ENCODE peak calls at places on chromosomes 4 and X, in nine cellular contexts. B, I, N, S, Y, M, V, H and F are unnamed samples.

GRCh38 chr4:141102367-141102766 is 30.9 kb downstream of the RNF150 start:
- DNase-seq in B (peak; percentile 62), I (no peak), N (peak; percentile 49), S (peak; percentile 89), Y (no peak), M (no peak), V (no peak), H (no peak), F (peak; percentile 63)

GRCh38 chr4:10480616-10481015 is 23.4 kb upstream of the ZNF518B start:
- DNase-seq in B (no peak), I (no peak), N (no peak), S (no peak), Y (no peak), M (no peak), V (no peak), H (no peak), F (no peak)

GRCh38 chr4:124903995-124904722 is 191.6 kb upstream of the ANKRD50 start:
- DNase-seq in B (peak; percentile 79), I (no peak), N (peak; percentile 54), S (peak; percentile 76), Y (no peak), M (peak; percentile 78), V (no peak), H (peak; percentile 49), F (peak; percentile 59)

GRCh38 chr4:138643827-138644226 is 371.8 kb upstream of the NOCT start:
- DNase-seq in B (no peak), I (no peak), N (no peak), S (peak; percentile 25), Y (no peak), M (no peak), V (no peak), H (no peak), F (no peak)

GRCh38 chr4:152640058-152640921 is 39.5 kb downstream of the TMEM154 start:
- DNase-seq in B (peak; percentile 17), I (peak; percentile 25), N (no peak), S (no peak), Y (peak; percentile 44), M (no peak), V (no peak), H (peak; percentile 9), F (no peak)

GRCh38 chr4:105236917-105237311 is 90.2 kb downstream of the TET2 start:
- DNase-seq in B (no peak), I (no peak), N (no peak), S (no peak), Y (no peak), M (no peak), V (no peak), H (no peak), F (no peak)

GRCh38 chr4:135824759-135825331 is 1623.3 kb upstream of the PABPC4L start:
- DNase-seq in B (no peak), I (no peak), N (no peak), S (no peak), Y (no peak), M (no peak), V (no peak), H (no peak), F (no peak)

GRCh38 chr4:87192155-87192919 is 28.1 kb downstream of the KLHL8 start:
- DNase-seq in B (no peak), I (no peak), N (peak; percentile 7), S (peak; percentile 55), Y (no peak), M (no peak), V (no peak), H (no peak), F (no peak)

GRCh38 chrX:39508300-39508692 is 589.5 kb downstream of the BCOR start:
- DNase-seq in B (no peak), I (no peak), N (no peak), S (no peak), Y (no peak), M (no peak), V (no peak), H (no peak), F (no peak)

GRCh38 chrX:45508459-45508858 is 307.8 kb upstream of the DIPK2B start:
- DNase-seq in B (peak; percentile 65), I (no peak), N (no peak), S (peak; percentile 34), Y (no peak), M (no peak), V (no peak), H (no peak), F (no peak)

GRCh38 chrX:27078371-27078770 is 384.8 kb downstream of the PPP4R3C start:
- DNase-seq in B (no peak), I (no peak), N (no peak), S (peak; percentile 1), Y (no peak), M (no peak), V (no peak), H (no peak), F (no peak)

GRCh38 chr4:139229534-139230039 is 50.4 kb downstream of the MGARP start:
- DNase-seq in B (peak; percentile 56), I (peak; percentile 29), N (peak; percentile 43), S (peak; percentile 43), Y (peak; percentile 75), M (no peak), V (no peak), H (no peak), F (no peak)

GRCh38 chr4:177047070-177047850 is 254.5 kb upstream of the VEGFC start:
- DNase-seq in B (peak; percentile 68), I (peak; percentile 8), N (peak; percentile 52), S (peak; percentile 66), Y (peak; percentile 59), M (no peak), V (no peak), H (peak; percentile 18), F (peak; percentile 34)

GRCh38 chr4:5988086-5988845 is 30.0 kb downstream of the C4orf50 start:
- DNase-seq in B (no peak), I (no peak), N (no peak), S (no peak), Y (no peak), M (no peak), V (peak; percentile 61), H (no peak), F (no peak)

GRCh38 chrX:138745215-138745614 is 33.7 kb upstream of the FGF13 start:
- DNase-seq in B (peak; percentile 41), I (peak; percentile 2), N (peak; percentile 57), S (peak; percentile 37), Y (peak; percentile 32), M (no peak), V (no peak), H (no peak), F (peak; percentile 7)

GRCh38 chrX:69321789-69322188 is 156.5 kb upstream of the PJA1 start:
- DNase-seq in B (no peak), I (no peak), N (no peak), S (no peak), Y (no peak), M (no peak), V (peak; percentile 57), H (no peak), F (no peak)

GRCh38 chrX:131058136-131058868 is at the start of gene ARHGAP36:
- DNase-seq in B (no peak), I (no peak), N (no peak), S (no peak), Y (no peak), M (no peak), V (no peak), H (no peak), F (no peak)

GRCh38 chrX:43386872-43387271 is 269.2 kb upstream of the MAOA start:
- DNase-seq in B (peak; percentile 4), I (no peak), N (no peak), S (no peak), Y (no peak), M (no peak), V (no peak), H (no peak), F (no peak)

GRCh38 chrX:45775462-45775861 is 574.8 kb upstream of the DIPK2B start:
- DNase-seq in B (peak; percentile 92), I (no peak), N (no peak), S (peak; percentile 86), Y (no peak), M (no peak), V (no peak), H (no peak), F (peak; percentile 53)

GRCh38 chrX:80181079-80181478 is 166.5 kb downstream of the TBX22 start:
- DNase-seq in B (no peak), I (no peak), N (no peak), S (no peak), Y (no peak), M (no peak), V (no peak), H (no peak), F (no peak)

GRCh38 chr4:74794341-74794801 is at the start of gene BTC:
- DNase-seq in B (peak; percentile 63), I (peak; percentile 64), N (no peak), S (peak; percentile 6), Y (no peak), M (peak; percentile 12), V (no peak), H (peak; percentile 72), F (no peak)

GRCh38 chr4:173397604-173398003 is 1.3 kb downstream of the SCRG1 start:
- DNase-seq in B (no peak), I (no peak), N (no peak), S (no peak), Y (no peak), M (no peak), V (no peak), H (no peak), F (no peak)

GRCh38 chrX:129522184-129523059 is 868 bp downstream of the SMARCA1 start:
- DNase-seq in B (peak; percentile 33), I (peak; percentile 55), N (peak; percentile 45), S (peak; percentile 69), Y (no peak), M (peak; percentile 32), V (no peak), H (peak; percentile 45), F (no peak)

GRCh38 chr4:98510340-98510739 is 148.1 kb downstream of the TSPAN5 start:
- DNase-seq in B (no peak), I (no peak), N (no peak), S (no peak), Y (no peak), M (no peak), V (no peak), H (no peak), F (no peak)
- H3K4me3 ChIP-seq in B (no peak overlapping the region), I (no peak overlapping the region), N (no peak overlapping the region), S (no peak overlapping the region), Y (no peak overlapping the region), M (no peak overlapping the region), V (no peak overlapping the region), H (no peak overlapping the region), F (no peak overlapping the region)

GRCh38 chrX:72255864-72256263 is 17.0 kb upstream of the ERCC6L start:
- DNase-seq in B (no peak), I (no peak), N (no peak), S (no peak), Y (no peak), M (no peak), V (no peak), H (no peak), F (no peak)
- H3K4me3 ChIP-seq in B (no peak overlapping the region), I (no peak overlapping the region), N (no peak overlapping the region), S (no peak overlapping the region), Y (no peak overlapping the region), M (no peak overlapping the region), V (no peak overlapping the region), H (peak overlapping the region; percentile 8), F (no peak overlapping the region)

GRCh38 chrX:67544281-67544680 is 460 bp downstream of the AR start:
- DNase-seq in B (no peak), I (no peak), N (no peak), S (peak; percentile 19), Y (no peak), M (peak; percentile 18), V (no peak), H (no peak), F (no peak)
- H3K4me3 ChIP-seq in B (peak overlapping the region; percentile 26), I (peak overlapping the region; percentile 59), N (peak overlapping the region; percentile 59), S (peak overlapping the region; percentile 54), Y (no peak overlapping the region), M (peak overlapping the region; percentile 69), V (peak overlapping the region; percentile 15), H (peak overlapping the region; percentile 37), F (peak overlapping the region; percentile 59)

GRCh38 chr4:24137963-24138601 is 248.2 kb upstream of the PPARGC1A start:
- DNase-seq in B (no peak), I (no peak), N (no peak), S (no peak), Y (no peak), M (no peak), V (no peak), H (no peak), F (no peak)
- H3K4me3 ChIP-seq in B (no peak overlapping the region), I (no peak overlapping the region), N (no peak overlapping the region), S (no peak overlapping the region), Y (no peak overlapping the region), M (no peak overlapping the region), V (no peak overlapping the region), H (no peak overlapping the region), F (no peak overlapping the region)